ENCODE peak calls at places on chromosomes 2 and 18, in five cellular contexts. One of them, this sample, is unnamed.

GRCh38 chr2:128613876-128614275 is 295.2 kb upstream of the HS6ST1 start:
- DNase-seq in right atrium auricular region: no peak
- DNase-seq in thyroid gland: no peak
- DNase-seq in right lobe of liver: no peak
- DNase-seq in SJSA1: no peak
- DNase-seq in this sample: no peak

GRCh38 chr2:205352593-205352992 is 329.7 kb upstream of the NRP2 start:
- DNase-seq in right atrium auricular region: no peak
- DNase-seq in thyroid gland: no peak
- DNase-seq in right lobe of liver: no peak
- DNase-seq in SJSA1: no peak
- DNase-seq in this sample: no peak

GRCh38 chr2:222228046-222228445 is 70.8 kb downstream of the PAX3 start:
- DNase-seq in right atrium auricular region: no peak
- DNase-seq in thyroid gland: no peak
- DNase-seq in right lobe of liver: no peak
- DNase-seq in SJSA1: no peak
- DNase-seq in this sample: no peak

GRCh38 chr2:96241227-96241626 is 24.6 kb downstream of the TMEM127 start:
- DNase-seq in right atrium auricular region: no peak
- DNase-seq in thyroid gland: no peak
- DNase-seq in right lobe of liver: no peak
- DNase-seq in SJSA1: no peak
- DNase-seq in this sample: no peak

GRCh38 chr18:50791599-50792438 is 28.0 kb downstream of the MRO start:
- DNase-seq in right atrium auricular region: no peak
- DNase-seq in thyroid gland: no peak
- DNase-seq in right lobe of liver: no peak
- DNase-seq in SJSA1: no peak
- DNase-seq in this sample: no peak

GRCh38 chr2:53504507-53504906 is 263.1 kb upstream of the CHAC2 start:
- DNase-seq in right atrium auricular region: no peak
- DNase-seq in thyroid gland: no peak
- DNase-seq in right lobe of liver: no peak
- DNase-seq in SJSA1: no peak
- DNase-seq in this sample: no peak

GRCh38 chr18:10793730-10794370 is 268.0 kb downstream of the NAPG start:
- DNase-seq in right atrium auricular region: no peak
- DNase-seq in thyroid gland: no peak
- DNase-seq in right lobe of liver: no peak
- DNase-seq in SJSA1: no peak
- DNase-seq in this sample: no peak

GRCh38 chr2:41922177-41922576 is 125.6 kb upstream of the PKDCC start:
- DNase-seq in right atrium auricular region: no peak
- DNase-seq in thyroid gland: no peak
- DNase-seq in right lobe of liver: peak
- DNase-seq in SJSA1: peak
- DNase-seq in this sample: no peak

GRCh38 chr18:69000366-69000765 is 202.5 kb downstream of the CCDC102B start:
- DNase-seq in right atrium auricular region: no peak
- DNase-seq in thyroid gland: no peak
- DNase-seq in right lobe of liver: no peak
- DNase-seq in SJSA1: no peak
- DNase-seq in this sample: no peak

GRCh38 chr2:40540026-40540425 is 88.1 kb upstream of the SLC8A1 start:
- DNase-seq in right atrium auricular region: no peak
- DNase-seq in thyroid gland: no peak
- DNase-seq in right lobe of liver: no peak
- DNase-seq in SJSA1: no peak
- DNase-seq in this sample: no peak

GRCh38 chr18:8788503-8789429 is 83.4 kb downstream of the MTCL1 start:
- DNase-seq in right atrium auricular region: no peak
- DNase-seq in thyroid gland: peak
- DNase-seq in right lobe of liver: no peak
- DNase-seq in SJSA1: no peak
- DNase-seq in this sample: no peak

GRCh38 chr2:21676676-21677075 is 552.9 kb downstream of the TDRD15 start:
- DNase-seq in right atrium auricular region: no peak
- DNase-seq in thyroid gland: no peak
- DNase-seq in right lobe of liver: no peak
- DNase-seq in SJSA1: no peak
- DNase-seq in this sample: no peak

GRCh38 chr18:22348521-22349316 is 69.0 kb downstream of the CTAGE1 start:
- DNase-seq in right atrium auricular region: peak
- DNase-seq in thyroid gland: peak
- DNase-seq in right lobe of liver: peak
- DNase-seq in SJSA1: peak
- DNase-seq in this sample: peak

GRCh38 chr2:80153151-80153550 is 151.4 kb downstream of the LRRTM1 start:
- DNase-seq in right atrium auricular region: no peak
- DNase-seq in thyroid gland: no peak
- DNase-seq in right lobe of liver: no peak
- DNase-seq in SJSA1: no peak
- DNase-seq in this sample: no peak

GRCh38 chr2:95757988-95758387 is 166.2 kb downstream of the TRIM43 start:
- DNase-seq in right atrium auricular region: no peak
- DNase-seq in thyroid gland: no peak
- DNase-seq in right lobe of liver: no peak
- DNase-seq in SJSA1: no peak
- DNase-seq in this sample: no peak

GRCh38 chr2:150046211-150046610 is 441.3 kb downstream of the RND3 start:
- DNase-seq in right atrium auricular region: no peak
- DNase-seq in thyroid gland: no peak
- DNase-seq in right lobe of liver: no peak
- DNase-seq in SJSA1: peak
- DNase-seq in this sample: no peak

GRCh38 chr18:63119647-63120046 is 199.9 kb downstream of the BCL2 start:
- DNase-seq in right atrium auricular region: no peak
- DNase-seq in thyroid gland: peak
- DNase-seq in right lobe of liver: peak
- DNase-seq in SJSA1: peak
- DNase-seq in this sample: no peak

GRCh38 chr2:176178807-176179271 is 9.6 kb upstream of the HOXD1 start:
- DNase-seq in right atrium auricular region: no peak
- DNase-seq in thyroid gland: no peak
- DNase-seq in right lobe of liver: no peak
- DNase-seq in SJSA1: peak
- DNase-seq in this sample: no peak

GRCh38 chr2:150075831-150076230 is 411.6 kb downstream of the RND3 start:
- DNase-seq in right atrium auricular region: no peak
- DNase-seq in thyroid gland: no peak
- DNase-seq in right lobe of liver: no peak
- DNase-seq in SJSA1: no peak
- DNase-seq in this sample: no peak

GRCh38 chr18:35024965-35025364 is 16.2 kb upstream of the MAPRE2 start:
- DNase-seq in right atrium auricular region: peak
- DNase-seq in thyroid gland: peak
- DNase-seq in right lobe of liver: peak
- DNase-seq in SJSA1: no peak
- DNase-seq in this sample: peak

GRCh38 chr2:44168684-44169154 is at the start of gene PPM1B:
- DNase-seq in right atrium auricular region: peak
- DNase-seq in thyroid gland: peak
- DNase-seq in right lobe of liver: no peak
- DNase-seq in SJSA1: no peak
- DNase-seq in this sample: peak

GRCh38 chr2:118814368-118814767 is 33.1 kb downstream of the EN1 start:
- DNase-seq in right atrium auricular region: no peak
- DNase-seq in thyroid gland: no peak
- DNase-seq in right lobe of liver: no peak
- DNase-seq in SJSA1: no peak
- DNase-seq in this sample: no peak
- H3K4me3 ChIP-seq in right atrium auricular region: no peak
- H3K4me3 ChIP-seq in thyroid gland: no peak
- H3K4me3 ChIP-seq in right lobe of liver: no peak
- H3K4me3 ChIP-seq in SJSA1: no peak
- H3K4me3 ChIP-seq in this sample: no peak

GRCh38 chr2:190889175-190889943 is 8.7 kb downstream of the GLS start:
- DNase-seq in right atrium auricular region: no peak
- DNase-seq in thyroid gland: no peak
- DNase-seq in right lobe of liver: no peak
- DNase-seq in SJSA1: no peak
- DNase-seq in this sample: no peak
- H3K4me3 ChIP-seq in right atrium auricular region: no peak
- H3K4me3 ChIP-seq in thyroid gland: no peak
- H3K4me3 ChIP-seq in right lobe of liver: no peak
- H3K4me3 ChIP-seq in SJSA1: no peak
- H3K4me3 ChIP-seq in this sample: no peak

GRCh38 chr18:47254341-47254939 is 3.0 kb upstream of the SKOR2 start:
- DNase-seq in right atrium auricular region: no peak
- DNase-seq in thyroid gland: peak
- DNase-seq in right lobe of liver: no peak
- DNase-seq in SJSA1: peak
- DNase-seq in this sample: peak
- H3K4me3 ChIP-seq in right atrium auricular region: no peak
- H3K4me3 ChIP-seq in thyroid gland: no peak
- H3K4me3 ChIP-seq in right lobe of liver: no peak
- H3K4me3 ChIP-seq in SJSA1: no peak
- H3K4me3 ChIP-seq in this sample: no peak

DNA sequence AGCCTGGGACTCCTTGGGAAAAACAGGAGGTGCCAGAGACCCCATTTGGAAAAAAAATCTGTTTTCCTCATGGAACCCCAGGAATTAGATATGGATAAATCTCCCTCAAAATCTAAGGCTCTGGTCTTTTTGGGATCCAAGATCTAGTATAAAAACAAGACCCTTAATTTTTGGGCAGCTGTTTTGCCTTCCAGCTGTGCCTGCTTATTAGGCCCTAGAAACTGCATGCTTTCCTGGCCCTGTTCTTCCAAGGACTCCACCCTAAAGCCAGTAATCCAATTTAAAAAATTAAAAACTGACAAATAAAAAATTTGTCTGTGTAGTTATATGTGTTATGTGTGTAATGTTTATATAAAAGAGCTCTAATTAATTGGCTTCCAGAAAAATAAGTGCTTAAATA is 274.6 kb downstream of the STK39 start:
- DNase-seq in right atrium auricular region: no peak
- DNase-seq in thyroid gland: no peak
- DNase-seq in right lobe of liver: no peak
- DNase-seq in SJSA1: no peak
- DNase-seq in this sample: no peak
- H3K4me3 ChIP-seq in right atrium auricular region: no peak
- H3K4me3 ChIP-seq in thyroid gland: no peak
- H3K4me3 ChIP-seq in right lobe of liver: no peak
- H3K4me3 ChIP-seq in SJSA1: no peak
- H3K4me3 ChIP-seq in this sample: no peak

GRCh38 chr2:64313311-64313710 is 140.7 kb upstream of the LGALSL start:
- DNase-seq in right atrium auricular region: no peak
- DNase-seq in thyroid gland: no peak
- DNase-seq in right lobe of liver: no peak
- DNase-seq in SJSA1: no peak
- DNase-seq in this sample: peak
- H3K4me3 ChIP-seq in right atrium auricular region: no peak
- H3K4me3 ChIP-seq in thyroid gland: no peak
- H3K4me3 ChIP-seq in right lobe of liver: no peak
- H3K4me3 ChIP-seq in SJSA1: no peak
- H3K4me3 ChIP-seq in this sample: no peak

DNA sequence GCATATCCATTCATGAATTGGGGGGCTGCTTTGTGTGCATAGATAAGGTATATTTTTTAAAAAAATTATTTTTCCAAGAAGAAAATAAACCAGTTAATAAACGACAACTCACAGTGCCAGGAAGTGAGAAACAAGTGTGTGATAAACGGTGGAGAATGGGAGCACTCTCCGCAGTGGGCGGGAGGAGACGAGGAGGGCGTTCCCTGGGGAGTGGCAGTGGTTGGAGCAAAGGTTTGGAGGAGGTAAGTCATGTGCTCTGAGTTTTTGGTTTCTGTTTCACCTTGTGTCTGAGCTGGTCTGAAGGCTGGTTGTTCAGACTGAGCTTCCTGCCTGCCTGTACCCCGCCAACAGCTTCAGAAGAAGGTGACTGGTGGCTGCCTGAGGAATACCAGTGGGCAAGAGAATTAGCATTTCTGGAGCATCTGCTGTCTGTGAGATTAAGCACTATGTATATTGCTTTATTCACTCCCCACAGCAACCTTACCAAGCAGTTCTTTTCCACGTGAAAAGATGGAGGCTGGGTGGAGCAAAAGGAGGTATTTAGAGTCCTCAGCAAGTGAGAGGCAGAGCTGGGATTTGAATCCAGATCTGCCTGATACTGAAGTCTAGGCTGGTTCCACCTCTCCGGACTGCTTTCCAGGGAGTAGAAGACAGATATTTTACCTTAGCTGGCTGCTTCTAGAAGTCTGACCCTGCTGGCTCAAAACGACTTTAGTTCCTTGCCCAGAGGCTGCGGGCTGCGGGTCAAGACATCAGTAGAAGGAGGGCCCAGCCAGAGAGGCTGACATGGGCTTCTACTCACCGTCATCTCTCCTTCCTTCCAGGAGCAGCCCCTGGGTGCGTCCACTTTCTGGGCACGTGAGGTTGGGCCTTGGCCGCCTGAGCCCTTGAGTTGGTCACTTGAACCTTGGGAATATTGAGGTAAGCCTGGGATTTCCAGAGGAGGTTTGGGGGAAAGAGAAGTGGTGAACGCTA is 26.9 kb upstream of the CASP8 start:
- DNase-seq in right atrium auricular region: no peak
- DNase-seq in thyroid gland: peak
- DNase-seq in right lobe of liver: peak
- DNase-seq in SJSA1: peak
- DNase-seq in this sample: peak
- H3K4me3 ChIP-seq in right atrium auricular region: no peak
- H3K4me3 ChIP-seq in thyroid gland: no peak
- H3K4me3 ChIP-seq in right lobe of liver: peak
- H3K4me3 ChIP-seq in SJSA1: peak
- H3K4me3 ChIP-seq in this sample: no peak

DNA sequence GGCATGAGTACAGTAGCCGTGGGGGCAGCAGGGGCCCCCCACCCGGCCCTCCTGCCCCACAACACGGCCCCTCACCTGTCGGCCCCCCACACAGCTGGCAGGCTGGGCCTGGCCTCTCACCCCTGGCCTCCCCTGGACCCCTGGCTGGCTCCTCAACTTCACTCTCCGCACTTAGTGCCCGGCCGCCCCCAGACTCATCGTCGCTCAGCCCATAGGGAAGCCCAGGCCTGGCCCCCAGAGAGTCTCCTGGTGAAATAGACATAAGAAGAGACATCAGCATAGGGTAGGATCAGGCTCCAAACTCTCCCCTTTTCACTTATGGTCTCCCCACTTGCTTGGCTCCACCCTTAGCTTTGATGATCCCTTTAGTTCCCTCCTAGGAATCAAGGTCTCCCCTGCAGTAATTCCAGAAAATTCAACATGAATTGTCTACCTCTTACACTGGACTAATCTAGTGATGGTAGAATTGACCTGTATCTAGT is 1.7 kb downstream of the ZNF513 start:
- DNase-seq in right atrium auricular region: no peak
- DNase-seq in thyroid gland: no peak
- DNase-seq in right lobe of liver: no peak
- DNase-seq in SJSA1: no peak
- DNase-seq in this sample: no peak
- H3K4me3 ChIP-seq in right atrium auricular region: no peak
- H3K4me3 ChIP-seq in thyroid gland: no peak
- H3K4me3 ChIP-seq in right lobe of liver: peak
- H3K4me3 ChIP-seq in SJSA1: no peak
- H3K4me3 ChIP-seq in this sample: no peak

DNA sequence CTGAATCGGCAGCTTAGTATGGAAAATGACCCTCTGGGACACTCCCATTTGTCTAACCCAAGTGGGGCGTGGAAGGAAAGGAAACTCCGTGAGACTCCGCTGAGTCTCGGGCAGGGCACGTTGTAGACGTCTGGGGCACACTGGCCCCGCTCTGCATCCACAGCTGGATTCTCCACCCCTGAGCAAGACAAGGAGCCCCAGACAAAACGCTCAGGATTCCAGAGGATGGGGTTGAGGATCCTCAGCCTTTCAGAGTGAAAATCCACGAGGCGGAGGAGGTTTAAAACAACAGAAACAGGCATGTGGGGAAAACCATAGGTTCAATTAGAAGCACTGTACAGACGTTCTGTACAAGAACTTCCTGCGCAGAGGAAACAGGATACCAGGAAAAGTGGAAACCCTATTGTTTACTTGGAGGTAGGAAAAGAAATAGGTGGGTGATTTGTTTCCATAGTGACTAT is 124.9 kb upstream of the ZNF236 start:
- DNase-seq in right atrium auricular region: no peak
- DNase-seq in thyroid gland: no peak
- DNase-seq in right lobe of liver: no peak
- DNase-seq in SJSA1: no peak
- DNase-seq in this sample: no peak
- H3K4me3 ChIP-seq in right atrium auricular region: no peak
- H3K4me3 ChIP-seq in thyroid gland: no peak
- H3K4me3 ChIP-seq in right lobe of liver: no peak
- H3K4me3 ChIP-seq in SJSA1: no peak
- H3K4me3 ChIP-seq in this sample: peak

This sample was measured in right cardiac atrium.